ENCODE peak calls at places on chromosomes 1 and 21, in five cellular contexts. Q is adrenal gland; L is mammary epithelial cell; X is fibroblast of lung; U is CD8-positive, alpha-beta T cell. O is an unnamed sample. For H3K9me3, the result is how much of the 10 kb centered on the place peaks cover.

GRCh38 chr1:10001016-10001665 is 4.1 kb downstream of the RBP7 start:
- DNase-seq in X (peak), U (no peak), Q (no peak), L (no peak), O (no peak)

GRCh38 chr1:199723557-199723956 is 304.0 kb upstream of the NR5A2 start:
- DNase-seq in U (no peak), X (peak), L (no peak), Q (no peak), O (no peak)

GRCh38 chr1:230141797-230142607 is 75.0 kb downstream of the GALNT2 start:
- DNase-seq in L (no peak), U (no peak), Q (no peak), X (no peak), O (no peak)

GRCh38 chr1:59492500-59492899 is 195.6 kb downstream of the FGGY start:
- DNase-seq in Q (no peak), U (no peak), X (no peak), L (no peak), O (no peak)

GRCh38 chr1:199243423-199244061 is 604.7 kb downstream of the PTPRC start:
- DNase-seq in X (peak), Q (peak), L (peak), U (peak), O (no peak)

GRCh38 chr1:79775402-79775801 is 768.9 kb upstream of the ADGRL4 start:
- DNase-seq in U (no peak), L (no peak), X (no peak), Q (no peak), O (no peak)

GRCh38 chr1:157880621-157881020 is 39.0 kb upstream of the CD5L start:
- DNase-seq in L (peak), Q (no peak), X (no peak), U (no peak), O (no peak)

GRCh38 chr1:109252893-109253802 is 3.8 kb downstream of the CELSR2 start:
- DNase-seq in L (no peak), X (peak), Q (no peak), U (no peak), O (peak)

GRCh38 chr1:37430074-37430985 is 44.0 kb upstream of the ZC3H12A start:
- DNase-seq in L (no peak), Q (no peak), U (no peak), X (no peak), O (no peak)

GRCh38 chr1:235442788-235443429 is 61.3 kb downstream of the B3GALNT2 start:
- DNase-seq in L (peak), X (peak), Q (no peak), U (no peak), O (no peak)

GRCh38 chr1:32724678-32725594 is 22.4 kb upstream of the SYNC start:
- DNase-seq in Q (peak), L (peak), X (peak), U (no peak), O (no peak)

GRCh38 chr21:45827881-45828579 is 153.5 kb upstream of the COL6A1 start:
- DNase-seq in X (no peak), L (no peak), U (no peak), Q (no peak), O (no peak)

GRCh38 chr1:11541956-11542355 is 63.0 kb downstream of the DISP3 start:
- DNase-seq in X (no peak), Q (no peak), L (no peak), U (no peak), O (no peak)

GRCh38 chr1:82838066-82838465 is 1037.3 kb downstream of the ADGRL2 start:
- DNase-seq in L (peak), U (no peak), X (peak), Q (no peak), O (no peak)

GRCh38 chr1:156936721-156937220 is 16.3 kb downstream of the LRRC71 start:
- DNase-seq in L (no peak), X (no peak), Q (no peak), U (no peak), O (no peak)

GRCh38 chr1:87226341-87226760 is 102.3 kb upstream of the LMO4 start:
- DNase-seq in U (no peak), L (peak), Q (peak), X (peak), O (peak)

GRCh38 chr1:167529829-167530474 is 11.6 kb upstream of the CD247 start:
- DNase-seq in X (no peak), U (no peak), Q (no peak), L (no peak), O (no peak)

GRCh38 chr1:157844084-157844830 is 2.6 kb upstream of the CD5L start:
- DNase-seq in L (no peak), Q (no peak), X (no peak), U (no peak), O (peak)

GRCh38 chr21:41283211-41283818 is 33.3 kb upstream of the FAM3B start:
- DNase-seq in U (peak), X (peak), L (peak), Q (peak), O (no peak)

GRCh38 chr1:171644805-171645483 is 7.5 kb downstream of the MYOC start:
- DNase-seq in L (peak), X (peak), U (peak), Q (peak), O (peak)

GRCh38 chr1:117362986-117363385 is 4.3 kb upstream of the MAN1A2 start:
- DNase-seq in X (no peak), U (no peak), Q (no peak), L (no peak), O (no peak)

GRCh38 chr1:88462481-88463261 is 221.4 kb upstream of the PKN2 start:
- DNase-seq in Q (peak), X (peak), U (no peak), L (peak), O (no peak)

GRCh38 chr1:30416221-30416820 is 307.1 kb downstream of the MATN1 start:
- DNase-seq in X (no peak), L (no peak), Q (no peak), U (no peak), O (no peak)

GRCh38 chr1:186091222-186091720 is 283.8 kb downstream of the TPR start:
- DNase-seq in L (no peak), U (no peak), X (no peak), Q (no peak), O (no peak)

GRCh38 chr1:175511496-175511895 is 231.9 kb downstream of the TNR start:
- DNase-seq in Q (no peak), X (peak), U (no peak), L (no peak), O (no peak)

GRCh38 chr21:28269173-28269572 is 723.5 kb downstream of the LTN1 start:
- DNase-seq in X (no peak), U (no peak), L (no peak), Q (no peak), O (no peak)

GRCh38 chr21:28267449-28267848 is 725.2 kb downstream of the LTN1 start:
- DNase-seq in Q (no peak), U (no peak), L (no peak), X (no peak), O (no peak)

GRCh38 chr21:28266061-28266460 is 726.6 kb downstream of the LTN1 start:
- DNase-seq in Q (no peak), U (no peak), X (no peak), L (no peak), O (no peak)

GRCh38 chr21:28272272-28272992 is 720.2 kb downstream of the LTN1 start:
- DNase-seq in U (no peak), Q (no peak), L (no peak), X (no peak), O (no peak)

GRCh38 chr21:28268685-28269084 is 724.0 kb downstream of the LTN1 start:
- DNase-seq in L (no peak), U (no peak), Q (no peak), X (no peak), O (no peak)
- H3K9me3 ChIP-seq in L (under half), U (under half), Q (under half), X (under half), O (under half)

DNA sequence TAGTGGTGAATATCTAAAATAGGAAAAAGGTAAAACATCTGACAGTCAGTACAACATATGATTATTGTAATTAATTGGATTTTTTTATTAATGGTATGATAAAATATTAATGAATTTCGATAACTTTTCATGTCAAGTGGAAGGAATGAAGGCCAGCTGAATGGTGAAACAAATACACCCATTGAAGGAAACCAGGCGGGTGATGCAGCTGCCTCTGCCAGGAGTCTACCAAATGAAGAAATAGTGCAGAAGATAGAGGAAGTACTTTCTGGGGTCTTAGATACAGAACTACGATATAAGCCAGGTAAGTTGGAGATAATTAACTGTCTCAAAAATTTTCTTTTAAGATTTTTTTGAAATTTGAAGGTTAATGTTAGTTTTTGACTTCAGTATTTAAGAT is 3.2 kb downstream of the SON start:
- DNase-seq in L (no peak), X (no peak), Q (no peak), U (no peak), O (no peak)
- TF ChIP-seq CTCF in L (no peak), X (no peak), Q (no peak), U (no peak), O (no peak)

GRCh38 chr1:6473974-6474814 is 8.2 kb upstream of the TNFRSF25 start:
- DNase-seq in X (no peak), L (no peak), U (no peak), Q (no peak), O (no peak)

GRCh38 chr1:6471969-6472368 is 6.0 kb upstream of the TNFRSF25 start:
- DNase-seq in L (no peak), Q (no peak), X (no peak), U (no peak), O (no peak)

GRCh38 chr1:6473156-6473555 is 7.2 kb upstream of the TNFRSF25 start:
- DNase-seq in U (no peak), L (no peak), X (no peak), Q (no peak), O (no peak)

GRCh38 chr1:6471086-6471841 is 5.3 kb upstream of the TNFRSF25 start:
- DNase-seq in L (no peak), X (no peak), U (no peak), Q (no peak), O (no peak)

DNA sequence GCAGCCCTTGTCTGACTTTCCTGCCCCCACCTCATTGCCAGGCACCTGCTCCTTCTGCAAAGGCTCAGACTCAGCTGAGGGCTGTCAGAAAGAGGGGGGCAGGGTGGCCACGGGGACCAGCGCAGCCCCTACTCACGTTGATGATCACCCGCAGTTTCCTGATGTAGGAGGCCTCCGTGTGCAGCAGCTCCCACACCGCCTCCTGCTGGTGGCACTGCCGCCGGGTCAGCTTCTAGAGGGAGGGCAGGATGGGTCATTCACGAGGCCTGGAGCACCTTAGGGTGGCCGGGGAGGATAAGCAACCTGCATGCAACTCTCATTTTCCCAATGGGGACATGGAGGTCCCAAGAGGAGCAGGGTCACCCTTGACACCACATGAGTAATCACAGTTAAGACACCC is 6.4 kb upstream of the TNFRSF25 start:
- DNase-seq in U (no peak), Q (no peak), X (no peak), L (no peak), O (no peak)
- H3K27ac ChIP-seq in U (no peak), Q (no peak), X (no peak), L (no peak), O (no peak)

DNA sequence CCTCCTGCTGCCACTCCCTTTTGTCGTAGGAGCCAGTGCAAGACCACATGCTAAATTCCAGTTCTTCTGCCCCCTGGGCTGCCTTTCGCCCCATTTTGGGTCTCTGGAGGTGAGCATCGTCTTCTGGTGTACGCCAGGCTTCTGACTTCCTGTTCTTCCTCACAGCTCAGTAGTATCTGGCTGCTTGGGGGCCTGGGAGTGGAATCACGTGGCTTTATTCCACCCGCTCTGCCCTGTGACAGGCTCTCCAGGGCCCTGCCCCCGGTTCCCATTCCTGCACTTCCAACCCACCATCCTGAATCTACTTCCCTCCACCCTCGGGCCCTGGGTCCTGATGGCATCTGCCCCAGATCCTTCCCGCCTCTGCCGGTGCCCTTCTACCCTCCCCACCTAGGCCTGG is 3.6 kb downstream of the NFASC start:
- DNase-seq in Q (no peak), U (no peak), L (no peak), X (no peak), O (no peak)
- H3K9me3 ChIP-seq in Q (under half), U (under half), L (under half), X (under half), O (under half)

DNA sequence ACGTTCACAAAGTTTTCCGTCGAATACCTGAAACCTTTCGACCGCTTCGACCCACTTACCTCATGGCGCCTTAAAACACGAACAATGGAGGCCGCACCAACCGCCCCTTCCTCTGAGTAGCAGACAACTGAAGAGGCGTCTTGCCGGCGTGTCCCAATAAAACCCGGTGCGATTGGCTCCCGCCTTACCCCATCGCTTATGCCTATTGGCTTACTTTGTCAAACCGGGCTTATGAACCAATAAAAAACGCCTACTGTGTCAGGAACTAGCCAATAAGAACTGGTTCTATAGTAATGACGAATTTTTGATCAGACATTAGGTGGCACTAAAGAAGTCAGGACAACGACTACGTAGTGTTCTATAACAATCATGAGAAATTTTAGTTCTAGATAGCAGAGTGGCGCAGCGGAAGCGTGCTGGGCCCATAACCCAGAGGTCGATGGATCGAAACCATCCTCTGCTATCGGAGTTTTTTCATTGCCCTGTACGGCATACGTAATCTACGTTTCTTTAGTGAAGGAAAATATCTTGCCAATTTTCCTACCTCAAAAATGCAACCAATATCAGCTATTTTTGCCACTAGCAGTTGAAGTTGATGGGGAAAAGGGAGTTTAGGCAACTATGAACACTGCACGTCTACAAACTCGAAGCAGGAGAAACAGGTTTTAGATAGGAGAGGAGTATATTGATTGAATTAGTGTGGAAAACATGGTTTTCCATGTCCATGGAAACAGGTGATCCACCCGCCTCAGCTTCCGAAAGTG is at the start of gene ILF2:
- DNase-seq in U (peak), L (peak), X (peak), Q (peak), O (peak)
- TF ChIP-seq CTCF in U (no peak), L (peak), X (peak), Q (no peak), O (peak)